ENCODE peak calls at places on chromosomes 16 and 17, in eight cellular contexts. G, K, J, T, V, F, R and O are unnamed samples.

GRCh38 chr16:70375636-70376611 is 29.2 kb downstream of the DDX19A start:
- DNase-seq in V (no peak), T (no peak), K (no peak), R (no peak), G (no peak), J (no peak), F (no peak), O (no peak)

GRCh38 chr17:82216301-82217119 is 3.9 kb upstream of the CCDC57 start:
- DNase-seq in K (no peak), R (peak), J (peak), V (peak), G (peak), F (peak), T (peak), O (peak)

GRCh38 chr16:52298769-52299168 is 248.2 kb downstream of the TOX3 start:
- DNase-seq in G (no peak), F (no peak), K (no peak), T (no peak), V (no peak), R (no peak), J (no peak), O (no peak)

GRCh38 chr17:63258785-63259184 is 187.3 kb downstream of the CYB561 start:
- DNase-seq in K (no peak), F (no peak), J (no peak), T (no peak), V (no peak), G (no peak), R (no peak), O (peak)

GRCh38 chr16:77882359-77882758 is 94.0 kb downstream of the VAT1L start:
- DNase-seq in R (no peak), J (no peak), V (no peak), G (no peak), K (no peak), F (peak), T (no peak), O (no peak)

GRCh38 chr17:62899349-62899748 is 66.7 kb upstream of the TANC2 start:
- DNase-seq in V (no peak), R (no peak), K (no peak), T (no peak), J (no peak), G (no peak), F (no peak), O (no peak)

GRCh38 chr16:88083582-88083981 is 132.3 kb downstream of the BANP start:
- DNase-seq in T (no peak), K (no peak), G (no peak), R (no peak), J (no peak), F (no peak), V (peak), O (no peak)

GRCh38 chr17:2070241-2071023 is 15.5 kb downstream of the HIC1 start:
- DNase-seq in J (peak), T (no peak), G (peak), V (peak), K (no peak), R (no peak), F (no peak), O (peak)

GRCh38 chr16:14377326-14377725 is 252.7 kb downstream of the PARN start:
- DNase-seq in F (peak), G (no peak), K (no peak), R (no peak), T (no peak), J (no peak), V (no peak), O (no peak)

GRCh38 chr16:71423865-71424264 is 18.0 kb downstream of the TLE7 start:
- DNase-seq in J (no peak), T (no peak), R (no peak), F (no peak), V (no peak), K (no peak), G (no peak), O (no peak)

GRCh38 chr16:67528222-67528869 is at the start of gene RIPOR1:
- DNase-seq in R (no peak), J (peak), V (peak), G (peak), F (no peak), T (peak), K (no peak), O (peak)

GRCh38 chr16:61792194-61792904 is 243.9 kb downstream of the CDH8 start:
- DNase-seq in T (no peak), V (no peak), J (no peak), R (no peak), K (no peak), G (no peak), F (peak), O (no peak)

GRCh38 chr16:2206780-2207433 is 1.7 kb downstream of the MLST8 start:
- DNase-seq in V (no peak), G (no peak), F (no peak), J (no peak), R (no peak), T (no peak), K (no peak), O (no peak)

GRCh38 chr17:48628641-48629410 is 2.7 kb upstream of the HOXB9 start:
- DNase-seq in J (peak), K (no peak), F (no peak), V (no peak), R (no peak), G (no peak), T (no peak), O (no peak)